ENCODE peak calls at places on chromosomes 11 and 22, in ten cellular contexts. T is ovary, X is right lobe of liver, I is GM12891, C is HCT116, G is transverse colon, J is IMR-90, B is GM12878, W is spleen, N is thyroid gland. S is an unnamed sample.

GRCh38 chr22:39308614-39309363 is 10.6 kb downstream of the RPL3 start:
- DNase-seq in T (peak), X (no peak), I (no peak), C (peak), G (peak), J (peak), B (no peak), W (peak), N (no peak), S (peak)

GRCh38 chr11:10792385-10793068 is 16.2 kb downstream of the EIF4G2 start:
- DNase-seq in T (peak), X (peak), I (peak), C (peak), G (peak), J (peak), B (peak), W (peak), N (peak), S (peak)

GRCh38 chr11:59186130-59186594 is 14.2 kb downstream of the DTX4 start:
- DNase-seq in T (no peak), X (peak), I (peak), C (peak), G (peak), J (no peak), B (no peak), W (no peak), N (peak), S (no peak)

GRCh38 chr22:37925311-37925710 is 19.2 kb downstream of the MICALL1 start:
- DNase-seq in T (no peak), X (no peak), I (no peak), C (no peak), G (no peak), J (no peak), B (no peak), W (no peak), N (no peak), S (no peak)

GRCh38 chr11:36110698-36111410 is 167.0 kb downstream of the LDLRAD3 start:
- DNase-seq in T (no peak), X (no peak), I (no peak), C (no peak), G (no peak), J (no peak), B (no peak), W (no peak), N (no peak), S (no peak)

GRCh38 chr11:6604081-6604626 is 580 bp downstream of the ILK start:
- DNase-seq in T (peak), X (peak), I (no peak), C (no peak), G (peak), J (peak), B (no peak), W (peak), N (peak), S (peak)

GRCh38 chr11:86469491-86470388 is 95.1 kb downstream of the CCDC81 start:
- DNase-seq in T (peak), X (no peak), I (no peak), C (no peak), G (no peak), J (no peak), B (no peak), W (no peak), N (no peak), S (no peak)

GRCh38 chr11:126834149-126834548 is 166.4 kb downstream of the KIRREL3 start:
- DNase-seq in T (no peak), X (no peak), I (no peak), C (no peak), G (no peak), J (peak), B (no peak), W (no peak), N (no peak), S (peak)

GRCh38 chr22:37157516-37158289 is 8.0 kb upstream of the IL2RB start:
- DNase-seq in T (no peak), X (no peak), I (no peak), C (peak), G (no peak), J (peak), B (no peak), W (peak), N (no peak), S (no peak)

GRCh38 chr11:103730151-103730940 is 306.1 kb upstream of the DDI1 start:
- DNase-seq in T (no peak), X (no peak), I (no peak), C (no peak), G (no peak), J (peak), B (no peak), W (no peak), N (no peak), S (no peak)

GRCh38 chr11:69367211-69367964 is 73.4 kb downstream of the MYEOV start:
- DNase-seq in T (no peak), X (no peak), I (no peak), C (no peak), G (no peak), J (peak), B (no peak), W (no peak), N (no peak), S (no peak)

GRCh38 chr11:45082744-45083543 is 63.5 kb upstream of the PRDM11 start:
- DNase-seq in T (no peak), X (no peak), I (no peak), C (no peak), G (no peak), J (no peak), B (no peak), W (peak), N (no peak), S (no peak)

GRCh38 chr11:43937434-43938411 is 4.7 kb upstream of the C11orf96 start:
- DNase-seq in T (peak), X (no peak), I (no peak), C (peak), G (no peak), J (peak), B (no peak), W (no peak), N (no peak), S (no peak)

GRCh38 chr11:19559746-19560145 is 152.9 kb upstream of the NAV2 start:
- DNase-seq in T (no peak), X (no peak), I (no peak), C (no peak), G (no peak), J (no peak), B (no peak), W (no peak), N (no peak), S (no peak)

GRCh38 chr11:115963170-115963569 is 459.0 kb upstream of the CADM1 start:
- DNase-seq in T (no peak), X (no peak), I (no peak), C (no peak), G (no peak), J (no peak), B (no peak), W (no peak), N (no peak), S (no peak)

GRCh38 chr11:114343493-114343892 is 47.3 kb downstream of the NNMT start:
- DNase-seq in T (no peak), X (no peak), I (no peak), C (no peak), G (no peak), J (no peak), B (no peak), W (no peak), N (no peak), S (no peak)

GRCh38 chr11:96278039-96278897 is 64.7 kb downstream of the MAML2 start:
- DNase-seq in T (no peak), X (no peak), I (no peak), C (no peak), G (no peak), J (peak), B (no peak), W (no peak), N (no peak), S (no peak)

GRCh38 chr11:12901874-12902481 is 107.1 kb upstream of the RASSF10 start:
- DNase-seq in T (no peak), X (no peak), I (no peak), C (no peak), G (no peak), J (peak), B (no peak), W (no peak), N (no peak), S (no peak)

GRCh38 chr11:128451651-128452470 is 135.5 kb downstream of the ETS1 start:
- DNase-seq in T (peak), X (peak), I (no peak), C (no peak), G (peak), J (peak), B (no peak), W (peak), N (peak), S (peak)

GRCh38 chr11:6655020-6655789 is 404 bp downstream of the DCHS1 start:
- DNase-seq in T (peak), X (no peak), I (no peak), C (no peak), G (no peak), J (no peak), B (no peak), W (peak), N (peak), S (no peak)

GRCh38 chr22:42269407-42270177 is 861 bp downstream of the TCF20 start:
- DNase-seq in T (peak), X (peak), I (peak), C (peak), G (peak), J (no peak), B (no peak), W (peak), N (peak), S (peak)
- TF ChIP-seq POLR2A in T (no peak), X (peak), I (no peak), C (no peak), G (no peak), J (no peak), B (peak), W (no peak), N (no peak), S (no peak)

GRCh38 chr11:819129-819931 is 616 bp downstream of the PNPLA2 start:
- DNase-seq in T (peak), X (peak), I (peak), C (no peak), G (peak), J (peak), B (no peak), W (peak), N (peak), S (peak)
- TF ChIP-seq POLR2A in T (peak), X (peak), I (peak), C (peak), G (peak), J (peak), B (peak), W (peak), N (peak), S (no peak)

GRCh38 chr11:72112541-72113136 is at the start of gene ANAPC15:
- DNase-seq in T (peak), X (peak), I (peak), C (peak), G (peak), J (peak), B (peak), W (peak), N (peak), S (peak)
- TF ChIP-seq POLR2A in T (peak), X (peak), I (peak), C (peak), G (peak), J (peak), B (peak), W (peak), N (peak), S (no peak)

GRCh38 chr11:95231881-95232605 is 1.0 kb upstream of the SESN3 start:
- DNase-seq in T (peak), X (peak), I (no peak), C (no peak), G (peak), J (no peak), B (no peak), W (peak), N (peak), S (peak)
- TF ChIP-seq POLR2A in T (peak), X (no peak), I (no peak), C (no peak), G (peak), J (no peak), B (no peak), W (no peak), N (no peak), S (no peak)

GRCh38 chr22:42138972-42139371 is 8.4 kb upstream of the CYP2D6 start:
- DNase-seq in T (no peak), X (no peak), I (no peak), C (no peak), G (no peak), J (no peak), B (no peak), W (no peak), N (no peak), S (no peak)
- TF ChIP-seq POLR2A in T (no peak), X (no peak), I (no peak), C (no peak), G (no peak), J (no peak), B (no peak), W (no peak), N (no peak), S (no peak)

DNA sequence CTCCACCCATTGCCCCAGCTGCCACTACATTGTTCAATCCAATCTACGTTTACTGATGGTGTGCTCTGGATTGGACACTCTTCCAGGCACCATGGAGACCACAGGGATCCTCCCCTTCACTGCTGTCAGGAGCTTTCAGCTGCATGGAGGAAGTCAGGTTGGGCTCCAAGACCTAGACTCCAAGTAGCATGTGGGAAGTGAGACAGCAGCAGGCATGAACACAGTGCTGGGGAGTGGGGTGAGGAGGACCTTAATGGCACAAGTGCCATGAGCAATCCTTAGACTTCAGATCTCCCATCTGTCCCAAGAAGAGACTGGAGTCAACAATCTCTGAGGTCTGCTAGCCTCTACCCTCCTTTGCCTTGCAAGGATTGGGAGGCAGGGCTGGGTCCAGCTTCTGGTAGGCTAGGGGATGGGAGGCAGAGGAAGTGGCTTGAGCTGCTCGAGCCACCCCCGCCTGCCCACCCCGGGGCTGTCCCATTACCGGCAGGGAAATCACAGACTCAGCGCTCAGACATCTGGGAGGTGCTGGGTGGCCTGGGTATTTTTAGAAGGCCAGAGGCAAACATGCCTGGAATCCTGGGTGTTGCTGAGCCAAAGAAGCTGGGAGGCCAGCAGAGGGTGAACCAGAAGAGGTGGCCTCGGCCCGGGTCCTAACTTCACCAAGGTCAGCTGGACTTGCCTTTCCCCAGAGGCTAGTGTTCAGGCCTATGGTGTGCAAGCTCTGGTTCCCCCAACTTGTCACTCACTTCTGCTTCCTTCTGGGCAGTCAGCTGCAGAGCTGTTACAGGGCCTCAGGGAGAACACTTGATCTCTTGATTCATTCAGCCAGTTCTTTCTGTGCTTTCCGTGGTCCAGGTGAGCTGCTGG is 15.3 kb upstream of the FCHSD2 start:
- DNase-seq in T (peak), X (no peak), I (no peak), C (no peak), G (peak), J (peak), B (no peak), W (peak), N (no peak), S (peak)
- TF ChIP-seq POLR2A in T (no peak), X (no peak), I (peak), C (no peak), G (no peak), J (no peak), B (peak), W (no peak), N (no peak), S (no peak)